ENCODE peak calls at places on chromosome 16, in nine cellular contexts. A is hepatocyte, J is vagina, E is heart right ventricle, Y is tibial artery, O is mucosa of descending colon, P is cardiac muscle cell, Q is neural progenitor cell, S is GM23338. F is an unnamed sample.
A peak's percentile ranks its signal among the peaks of the same experiment; 100 is the strongest.

GRCh38 chr16:13756411-13756810 is 163.5 kb upstream of the ERCC4 start:
- DNase-seq in A (no peak), J (no peak), E (no peak), Y (no peak), O (no peak), P (no peak), Q (peak; percentile 93), S (no peak), F (no peak)

GRCh38 chr16:66082424-66082823 is 284.1 kb upstream of the CDH5 start:
- DNase-seq in A (no peak), J (no peak), E (no peak), Y (no peak), O (no peak), P (no peak), Q (no peak), S (no peak), F (no peak)

GRCh38 chr16:57383276-57384247 is 11.3 kb downstream of the CX3CL1 start:
- DNase-seq in A (peak; percentile 80), J (no peak), E (no peak), Y (peak; percentile 83), O (peak; percentile 35), P (no peak), Q (no peak), S (no peak), F (no peak)

GRCh38 chr16:79188115-79188779 is 412.3 kb downstream of the MAF start:
- DNase-seq in A (no peak), J (no peak), E (no peak), Y (no peak), O (no peak), P (no peak), Q (no peak), S (no peak), F (no peak)

GRCh38 chr16:78742501-78743283 is 643.2 kb downstream of the WWOX start:
- DNase-seq in A (peak; percentile 57), J (no peak), E (no peak), Y (peak; percentile 68), O (peak; percentile 63), P (no peak), Q (no peak), S (no peak), F (no peak)

GRCh38 chr16:81778231-81778630 is 860 bp upstream of the PLCG2 start:
- DNase-seq in A (no peak), J (no peak), E (no peak), Y (no peak), O (no peak), P (no peak), Q (no peak), S (no peak), F (no peak)

GRCh38 chr16:57507414-57508083 is 21.3 kb upstream of the DOK4 start:
- DNase-seq in A (peak; percentile 34), J (no peak), E (no peak), Y (no peak), O (no peak), P (no peak), Q (peak; percentile 31), S (peak; percentile 36), F (no peak)

GRCh38 chr16:83995756-83996155 is 27.7 kb downstream of the NECAB2 start:
- DNase-seq in A (peak; percentile 25), J (no peak), E (peak; percentile 30), Y (no peak), O (peak; percentile 49), P (peak; percentile 89), Q (peak; percentile 90), S (peak; percentile 88), F (peak; percentile 34)

GRCh38 chr16:78894872-78895271 is 705.7 kb downstream of the MAF start:
- DNase-seq in A (no peak), J (no peak), E (no peak), Y (no peak), O (no peak), P (no peak), Q (no peak), S (no peak), F (no peak)

GRCh38 chr16:21264226-21265036 is 13.7 kb downstream of the CRYM start:
- DNase-seq in A (peak; percentile 48), J (peak; percentile 91), E (peak; percentile 28), Y (no peak), O (no peak), P (no peak), Q (peak; percentile 34), S (no peak), F (no peak)

GRCh38 chr16:8645831-8646230 is 24.3 kb downstream of the METTL22 start:
- DNase-seq in A (no peak), J (no peak), E (no peak), Y (no peak), O (no peak), P (no peak), Q (no peak), S (no peak), F (peak; percentile 86)

DNA sequence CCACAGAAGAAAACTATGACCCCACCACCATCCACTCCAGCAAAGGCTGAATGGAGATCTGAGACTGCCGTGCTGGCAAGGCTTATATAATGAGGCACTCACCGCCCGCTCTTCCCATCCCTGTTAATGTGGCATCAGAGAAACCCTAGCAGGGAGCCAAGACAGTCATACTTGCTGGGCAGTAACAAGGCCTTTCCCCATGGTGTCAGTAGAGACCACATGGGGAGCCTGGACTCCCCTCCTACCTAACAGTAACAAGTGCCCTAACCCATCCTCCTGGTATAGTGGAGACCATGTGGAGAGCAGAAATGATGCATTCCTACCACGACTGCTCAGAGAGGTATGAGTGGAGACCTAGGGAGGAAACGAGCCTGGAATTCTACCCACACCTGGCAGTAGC is 235.2 kb downstream of the C16orf78 start:
- DNase-seq in A (peak; percentile 60), J (no peak), E (no peak), Y (peak; percentile 66), O (no peak), P (peak; percentile 75), Q (peak; percentile 53), S (peak; percentile 60), F (no peak)
- TF ChIP-seq CTCF in A (peak; percentile 53), J (no peak), E (peak; percentile 64), Y (peak; percentile 40), O (no peak), P (peak; percentile 76), Q (peak; percentile 42), S (peak; percentile 47), F (no peak)

DNA sequence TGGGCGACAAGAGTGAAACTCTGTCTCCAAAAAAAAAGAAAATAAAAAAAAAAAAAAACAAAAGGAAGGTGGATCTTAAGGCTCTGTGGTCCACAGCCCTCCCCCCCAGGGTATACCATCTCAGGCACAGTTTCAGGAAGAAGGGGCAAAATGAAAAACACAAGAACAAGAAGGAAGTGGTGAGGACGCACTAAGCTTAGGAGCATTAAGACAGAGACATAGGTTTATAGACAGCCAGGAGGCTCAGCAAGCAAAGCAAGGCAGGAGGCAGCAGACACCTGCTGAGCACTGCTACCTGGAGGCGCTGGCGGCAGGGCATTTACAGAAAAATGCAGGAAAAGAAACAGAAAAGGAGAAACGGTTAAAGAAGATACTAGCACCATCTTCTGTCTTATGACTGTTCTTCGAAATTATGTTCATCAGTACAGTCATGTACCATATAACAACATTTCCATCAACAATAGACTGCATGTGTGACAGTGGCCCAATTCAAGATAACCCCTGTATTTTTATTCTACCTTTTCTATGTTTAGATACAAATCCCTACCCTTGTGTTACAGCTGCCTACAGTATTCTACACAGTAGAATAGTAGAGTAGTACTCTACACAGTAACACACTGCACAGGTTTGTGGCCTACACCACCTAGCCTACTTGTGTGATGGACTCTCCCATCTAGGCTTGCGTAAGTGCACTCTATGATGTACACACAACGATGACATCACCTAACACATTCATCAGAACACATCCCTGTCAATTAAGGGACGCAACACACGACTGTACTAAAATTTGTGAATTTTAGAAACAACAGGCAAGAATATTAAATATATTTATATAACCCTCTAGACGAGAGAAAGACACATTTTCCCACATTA is 62.5 kb downstream of the XPO6 start:
- DNase-seq in A (no peak), J (no peak), E (no peak), Y (no peak), O (no peak), P (no peak), Q (no peak), S (no peak), F (peak; percentile 49)
- H3K36me3 ChIP-seq in A (peaks cover 6% of the 10 kb centered on the region), J (peaks cover 52% of the 10 kb centered on the region), E (peaks cover 91% of the 10 kb centered on the region), Y (peaks cover 82% of the 10 kb centered on the region), O (no peaks in the 10 kb centered on the region), P (peaks cover 19% of the 10 kb centered on the region), Q (peaks cover 5% of the 10 kb centered on the region), S (peaks cover 30% of the 10 kb centered on the region), F (peaks cover 13% of the 10 kb centered on the region)

GRCh38 chr16:30893744-30894539 is at the start of gene BCL7C:
- DNase-seq in A (peak; percentile 97), J (no peak), E (peak; percentile 96), Y (peak; percentile 97), O (peak; percentile 98), P (peak; percentile 96), Q (peak; percentile 98), S (peak; percentile 93), F (peak; percentile 69)
- TF ChIP-seq CTCF in A (peak; percentile 54), J (peak; percentile 24), E (peak; percentile 81), Y (peak; percentile 39), O (peak; percentile 60), P (peak; percentile 50), Q (peak; percentile 58), S (no peak), F (peak; percentile 55)

DNA sequence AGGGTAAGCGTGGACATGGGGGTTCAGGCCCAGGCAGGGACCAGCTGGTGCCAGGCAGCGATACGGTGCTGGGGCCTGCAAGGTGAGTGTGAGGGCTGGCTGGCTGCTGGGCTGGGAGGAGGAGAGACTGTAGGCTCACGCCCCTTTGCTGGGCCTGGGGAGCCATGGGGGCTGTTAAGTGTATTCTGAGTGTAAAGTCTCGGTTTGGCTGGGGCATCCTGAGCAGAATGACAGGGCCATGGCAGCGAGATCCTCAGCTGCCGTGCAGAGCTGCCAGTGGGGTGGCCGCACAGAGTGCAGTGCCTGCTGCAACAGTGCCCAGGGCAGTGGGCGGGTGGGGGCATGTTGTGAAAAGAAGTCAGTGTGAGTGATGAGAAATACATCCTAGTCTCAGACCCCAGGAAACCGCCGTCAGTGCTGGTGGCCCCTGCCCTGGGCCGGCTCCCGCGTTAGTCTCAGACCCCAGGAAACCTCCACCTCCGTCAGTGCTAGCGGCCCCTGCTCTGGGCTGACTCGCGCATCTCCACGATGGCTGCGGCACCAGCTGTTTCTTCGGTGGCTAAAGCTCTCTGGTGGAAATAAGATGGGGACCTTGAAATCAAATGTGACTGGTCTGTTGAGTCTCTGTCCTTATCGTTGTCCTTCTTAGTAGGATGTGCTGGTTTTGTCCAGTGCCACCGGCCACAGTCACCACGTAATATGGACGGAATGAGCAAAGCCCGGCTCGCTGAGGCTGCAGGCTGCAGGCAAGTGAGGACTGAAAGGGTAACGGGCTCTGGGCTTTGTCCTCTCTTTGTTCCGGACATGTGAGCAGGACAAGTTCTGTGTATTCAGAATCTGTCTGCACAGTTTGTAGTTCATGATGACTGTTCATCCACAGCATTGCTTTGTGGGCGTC is 22.9 kb downstream of the ACSF3 start:
- DNase-seq in A (no peak), J (no peak), E (no peak), Y (peak; percentile 53), O (peak; percentile 23), P (no peak), Q (no peak), S (no peak), F (no peak)
- H3K36me3 ChIP-seq in A (no peaks in the 10 kb centered on the region), J (peaks cover 57% of the 10 kb centered on the region), E (peaks cover 88% of the 10 kb centered on the region), Y (peaks cover 89% of the 10 kb centered on the region), O (peaks cover 5% of the 10 kb centered on the region), P (peaks cover 14% of the 10 kb centered on the region), Q (no peaks in the 10 kb centered on the region), S (no peaks in the 10 kb centered on the region), F (peaks cover 21% of the 10 kb centered on the region)

GRCh38 chr16:2251281-2252111 is at the start of gene ECI1:
- DNase-seq in A (peak; percentile 98), J (no peak), E (peak; percentile 99), Y (peak; percentile 98), O (peak; percentile 99), P (peak; percentile 97), Q (peak; percentile 96), S (peak; percentile 95), F (peak; percentile 76)
- TF ChIP-seq CTCF in A (peak; percentile 70), J (peak; percentile 37), E (peak; percentile 94), Y (peak; percentile 69), O (peak; percentile 77), P (peak; percentile 57), Q (peak; percentile 67), S (peak; percentile 45), F (peak; percentile 75)

GRCh38 chr16:56365552-56365951 is 59.8 kb downstream of the AMFR start:
- DNase-seq in A (no peak), J (no peak), E (no peak), Y (no peak), O (no peak), P (no peak), Q (no peak), S (no peak), F (no peak)
- H3K36me3 ChIP-seq in A (peaks cover 3% of the 10 kb centered on the region), J (peaks cover 56% of the 10 kb centered on the region), E (peaks cover 82% of the 10 kb centered on the region), Y (peaks cover 67% of the 10 kb centered on the region), O (no peaks in the 10 kb centered on the region), P (peaks cover 33% of the 10 kb centered on the region), Q (no peaks in the 10 kb centered on the region), S (no peaks in the 10 kb centered on the region), F (peaks cover 33% of the 10 kb centered on the region)

F was measured in bronchial epithelial cell.